ENCODE peak calls at places on chromosome 13, in five cellular contexts. P is sigmoid colon, R is HCT116, L is uterus, K is IMR-90. I is an unnamed sample. For H3K9me3, the result is how much of the 10 kb centered on the place peaks cover.

GRCh38 chr13:48979892-48980291 is 4.2 kb downstream of the FNDC3A start:
- DNase-seq in P (no peak), R (no peak), L (no peak), K (no peak), I (no peak)

GRCh38 chr13:20353973-20354372 is 121.9 kb upstream of the GJB6 start:
- DNase-seq in P (no peak), R (no peak), L (no peak), K (peak), I (no peak)

GRCh38 chr13:86909318-86909717 is 761.9 kb upstream of the SLITRK5 start:
- DNase-seq in P (no peak), R (no peak), L (no peak), K (no peak), I (no peak)

GRCh38 chr13:79799049-79799448 is 318.1 kb downstream of the NDFIP2 start:
- DNase-seq in P (no peak), R (no peak), L (no peak), K (no peak), I (no peak)

GRCh38 chr13:59211636-59212035 is 952.1 kb downstream of the DIAPH3 start:
- DNase-seq in P (no peak), R (no peak), L (no peak), K (no peak), I (no peak)

GRCh38 chr13:81017525-81018152 is 676.7 kb upstream of the SPRY2 start:
- DNase-seq in P (no peak), R (peak), L (no peak), K (peak), I (no peak)

GRCh38 chr13:66693656-66694055 is 536.5 kb downstream of the PCDH9 start:
- DNase-seq in P (no peak), R (no peak), L (no peak), K (no peak), I (no peak)

GRCh38 chr13:81275666-81276258 is 934.8 kb upstream of the SPRY2 start:
- DNase-seq in P (no peak), R (no peak), L (no peak), K (no peak), I (no peak)

GRCh38 chr13:95349267-95349666 is 48.0 kb upstream of the ABCC4 start:
- DNase-seq in P (no peak), R (no peak), L (no peak), K (peak), I (no peak)

GRCh38 chr13:31982540-31982939 is 49.0 kb upstream of the FRY start:
- DNase-seq in P (peak), R (peak), L (no peak), K (peak), I (no peak)

GRCh38 chr13:101202590-101202989 is 213.7 kb downstream of the NALCN start:
- DNase-seq in P (no peak), R (no peak), L (no peak), K (no peak), I (no peak)

GRCh38 chr13:101144808-101145419 is 271.4 kb downstream of the NALCN start:
- DNase-seq in P (no peak), R (peak), L (no peak), K (peak), I (no peak)

GRCh38 chr13:40113644-40114304 is 458.3 kb downstream of the COG6 start:
- DNase-seq in P (no peak), R (no peak), L (peak), K (no peak), I (no peak)

GRCh38 chr13:79349011-79349410 is 57.0 kb downstream of the RBM26 start:
- DNase-seq in P (no peak), R (no peak), L (no peak), K (peak), I (no peak)

GRCh38 chr13:110641055-110642015 is 26.0 kb downstream of the NAXD start:
- DNase-seq in P (peak), R (no peak), L (no peak), K (peak), I (no peak)

GRCh38 chr13:29597701-29598100 is 2.2 kb upstream of the SLC7A1 start:
- DNase-seq in P (no peak), R (no peak), L (no peak), K (no peak), I (no peak)

GRCh38 chr13:99859178-99860177 is 112.1 kb downstream of the ZIC5 start:
- DNase-seq in P (no peak), R (no peak), L (no peak), K (no peak), I (no peak)

GRCh38 chr13:23902975-23903905 is 5.9 kb upstream of the C1QTNF9B start:
- DNase-seq in P (no peak), R (no peak), L (no peak), K (no peak), I (no peak)

GRCh38 chr13:96652506-96652905 is 341.8 kb downstream of the OXGR1 start:
- DNase-seq in P (no peak), R (no peak), L (no peak), K (no peak), I (no peak)

GRCh38 chr13:107250626-107251025 is 682.7 kb upstream of the ARGLU1 start:
- DNase-seq in P (no peak), R (no peak), L (no peak), K (peak), I (no peak)

GRCh38 chr13:105016266-105016665 is 1519.2 kb downstream of the EFNB2 start:
- DNase-seq in P (no peak), R (no peak), L (no peak), K (no peak), I (no peak)
- H3K9me3 ChIP-seq in P (under half), R (under half), L (under half), K (under half), I (under half)

DNA sequence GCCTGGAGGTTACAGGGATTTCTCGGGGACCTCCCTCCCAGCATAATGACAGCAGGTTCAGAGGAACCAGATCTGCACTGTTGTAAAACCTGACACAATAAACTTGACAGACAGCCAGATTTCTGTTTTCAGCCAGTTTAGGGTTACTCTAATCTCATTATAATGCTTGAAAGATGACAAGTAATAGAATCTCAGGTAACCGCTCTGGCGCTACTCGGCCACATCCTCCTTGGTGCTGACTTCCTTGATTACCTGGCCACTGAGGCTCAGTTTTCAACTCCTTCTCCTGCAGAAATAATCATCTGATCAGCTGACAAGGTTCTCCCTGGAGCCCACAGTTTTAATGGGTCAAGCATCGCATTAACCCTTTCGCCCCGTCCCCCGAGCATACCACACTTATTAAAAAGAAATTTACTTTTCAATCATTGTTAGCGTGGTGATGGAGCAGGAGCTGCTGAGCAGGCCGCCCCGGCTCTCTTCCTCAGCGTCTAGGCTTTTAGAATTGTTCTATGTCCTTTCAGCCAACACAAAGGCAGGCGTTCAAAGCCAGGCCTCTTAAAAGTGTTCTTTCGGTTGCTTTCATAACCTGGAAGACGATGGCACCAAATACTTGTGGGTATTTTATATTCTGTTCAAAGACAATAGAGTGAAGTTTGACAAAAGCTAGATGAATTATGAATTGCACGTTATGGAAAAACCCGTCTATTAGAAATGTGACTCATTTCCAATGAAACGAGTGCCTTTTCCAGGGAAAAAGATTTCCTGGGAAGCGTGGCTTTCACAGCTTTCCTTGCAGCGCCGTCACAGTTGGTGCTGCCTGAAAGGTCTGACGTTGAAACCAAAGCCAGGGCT is 78.5 kb downstream of the SOX1 start:
- DNase-seq in P (no peak), R (no peak), L (no peak), K (no peak), I (no peak)
- H3K9me3 ChIP-seq in P (under half), R (under half), L (under half), K (half or more), I (under half)

GRCh38 chr13:112068531-112069062 is 1.6 kb downstream of the SOX1 start:
- DNase-seq in P (no peak), R (no peak), L (no peak), K (no peak), I (no peak)

GRCh38 chr13:112071011-112071901 is 4.3 kb downstream of the SOX1 start:
- DNase-seq in P (no peak), R (no peak), L (no peak), K (no peak), I (no peak)

GRCh38 chr13:112069063-112069726 is 2.2 kb downstream of the SOX1 start:
- DNase-seq in P (no peak), R (no peak), L (no peak), K (no peak), I (no peak)

GRCh38 chr13:112067871-112068305 is 939 bp downstream of the SOX1 start:
- DNase-seq in P (no peak), R (no peak), L (no peak), K (no peak), I (no peak)

GRCh38 chr13:112069727-112070300 is 2.9 kb downstream of the SOX1 start:
- DNase-seq in P (no peak), R (no peak), L (no peak), K (no peak), I (no peak)
- H3K9me3 ChIP-seq in P (under half), R (under half), L (under half), K (under half), I (under half)

GRCh38 chr13:69660155-69660554 is 447.5 kb upstream of the ATXN8OS start:
- DNase-seq in P (no peak), R (no peak), L (no peak), K (no peak), I (no peak)

GRCh38 chr13:69654392-69654791 is 453.2 kb upstream of the ATXN8OS start:
- DNase-seq in P (no peak), R (no peak), L (no peak), K (no peak), I (no peak)

GRCh38 chr13:69657676-69658075 is 449.9 kb upstream of the ATXN8OS start:
- DNase-seq in P (no peak), R (no peak), L (no peak), K (no peak), I (no peak)
- H3K9me3 ChIP-seq in P (under half), R (under half), L (under half), K (under half), I (under half)

DNA sequence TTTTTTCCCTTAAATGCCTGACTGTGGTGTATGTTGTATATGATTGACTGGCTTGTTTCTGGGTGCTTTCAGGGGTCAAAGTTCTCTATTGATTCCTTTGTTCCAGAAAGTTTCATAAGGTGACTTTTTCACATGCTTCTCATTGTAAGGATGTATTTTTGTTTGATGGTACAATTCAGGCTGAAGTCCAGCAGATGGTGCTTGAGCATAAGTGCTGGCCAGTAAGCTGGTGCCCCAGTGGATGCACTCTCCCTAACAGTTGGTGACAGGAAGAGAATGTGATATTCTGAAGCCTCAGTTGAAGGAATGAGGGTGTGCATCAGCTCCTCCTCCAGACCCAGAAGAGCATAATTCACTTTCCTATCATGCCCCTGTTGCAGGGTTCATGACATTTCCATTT is 1941.6 kb upstream of the PRR20A start:
- DNase-seq in P (no peak), R (no peak), L (no peak), K (no peak), I (no peak)
- H3K9me3 ChIP-seq in P (under half), R (under half), L (under half), K (under half), I (under half)

DNA sequence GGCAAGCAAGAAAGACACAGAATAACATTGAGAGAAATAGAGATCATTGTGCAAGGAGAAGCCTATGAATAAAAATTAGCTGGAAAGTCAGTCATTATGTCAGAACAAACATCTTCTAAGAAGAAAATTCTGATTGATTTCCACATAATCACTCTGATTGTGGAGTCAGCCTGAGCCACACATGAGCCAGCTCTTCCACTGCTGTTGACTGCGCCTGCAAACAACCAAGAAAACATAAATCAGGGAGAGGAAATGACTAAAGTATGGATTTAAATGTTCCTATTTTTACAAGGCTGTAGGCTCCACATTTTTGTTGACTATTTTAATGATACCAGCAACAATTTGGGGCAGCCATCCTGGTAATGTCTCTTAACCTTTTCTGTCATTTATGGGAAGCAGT is 962.3 kb downstream of the EFNB2 start:
- DNase-seq in P (no peak), R (no peak), L (no peak), K (no peak), I (no peak)
- H3K9me3 ChIP-seq in P (under half), R (under half), L (under half), K (under half), I (under half)

GRCh38 chr13:18948012-18948663 is 233.5 kb downstream of the TUBA3C start:
- DNase-seq in P (no peak), R (no peak), L (no peak), K (no peak), I (no peak)

GRCh38 chr13:18948664-18949488 is 232.7 kb downstream of the TUBA3C start:
- DNase-seq in P (no peak), R (no peak), L (no peak), K (no peak), I (no peak)

GRCh38 chr13:18946738-18947137 is 234.9 kb downstream of the TUBA3C start:
- DNase-seq in P (no peak), R (no peak), L (no peak), K (no peak), I (no peak)

GRCh38 chr13:18949489-18949761 is 232.2 kb downstream of the TUBA3C start:
- DNase-seq in P (no peak), R (no peak), L (no peak), K (no peak), I (no peak)

DNA sequence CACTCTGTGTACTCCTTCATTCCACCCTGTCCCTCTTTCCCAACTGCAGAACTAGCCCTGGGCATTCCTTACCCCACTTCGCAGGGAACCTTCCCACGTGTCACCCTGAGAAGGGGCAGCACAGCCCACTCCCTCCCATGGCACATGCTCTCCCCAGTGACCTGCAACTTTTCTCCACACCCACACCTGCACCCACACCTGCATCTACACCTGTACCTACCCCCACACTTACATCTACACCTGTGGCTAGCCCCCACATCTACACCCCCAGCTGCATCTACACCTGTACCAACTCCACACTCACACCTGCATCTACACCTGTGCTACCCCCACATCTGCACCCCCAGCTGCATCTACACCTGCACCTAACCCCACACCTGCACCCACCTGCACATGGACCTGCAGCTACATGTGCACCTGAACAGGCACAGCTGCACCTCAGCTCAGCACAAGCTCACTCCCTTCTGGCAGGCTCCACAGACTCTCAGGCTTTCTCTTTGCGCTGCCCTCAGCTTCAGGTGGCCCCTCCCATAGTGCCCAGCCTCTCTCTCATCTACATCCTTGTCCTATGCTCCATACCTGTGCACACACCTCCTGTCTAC is 234.1 kb downstream of the TUBA3C start:
- DNase-seq in P (no peak), R (no peak), L (no peak), K (no peak), I (no peak)
- H3K9me3 ChIP-seq in P (under half), R (under half), L (under half), K (under half), I (under half)

DNA sequence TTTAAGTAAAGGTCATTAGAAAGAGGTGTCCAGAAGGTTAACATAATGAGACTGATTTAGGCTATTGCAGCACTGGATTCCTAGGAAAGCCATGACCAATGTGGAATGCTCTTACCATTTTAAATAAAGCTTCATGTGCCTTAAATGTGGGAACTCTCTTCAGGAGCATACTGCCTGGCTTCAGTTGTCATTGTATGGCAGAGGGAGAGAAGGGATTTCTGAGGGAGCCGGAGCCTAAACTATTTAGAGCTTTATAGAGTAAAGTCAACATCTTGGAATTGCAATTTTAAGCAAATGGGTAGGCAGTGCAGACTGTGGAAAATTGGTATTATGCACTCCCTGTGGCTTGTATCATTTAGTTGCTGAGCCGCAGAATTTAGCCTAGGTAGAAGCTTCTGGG is 2041.4 kb downstream of the PCDH9 start:
- DNase-seq in P (no peak), R (no peak), L (no peak), K (no peak), I (no peak)
- H3K9me3 ChIP-seq in P (under half), R (under half), L (under half), K (under half), I (under half)

DNA sequence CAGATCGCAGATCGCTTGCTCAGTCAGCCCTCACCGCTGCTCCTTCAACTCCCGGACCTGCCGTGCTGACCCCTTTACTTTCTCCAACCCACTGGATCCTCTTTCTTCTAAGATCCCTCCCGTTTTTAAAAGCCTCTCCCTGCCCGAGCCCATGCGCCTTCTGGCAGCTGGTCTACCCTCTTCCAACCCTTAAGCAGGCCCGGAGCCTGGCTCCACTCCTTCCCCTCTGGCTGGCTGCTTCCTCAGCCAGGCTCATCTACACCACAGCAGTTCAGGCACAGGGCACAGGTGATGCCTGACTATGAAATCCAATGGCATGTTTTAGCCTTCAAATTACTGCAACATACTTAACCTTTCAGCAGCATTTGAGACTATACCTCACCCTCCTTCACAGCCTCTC is 63.8 kb upstream of the PABPC3 start:
- DNase-seq in P (no peak), R (no peak), L (no peak), K (no peak), I (no peak)
- H3K9me3 ChIP-seq in P (under half), R (under half), L (under half), K (under half), I (under half)

I was measured in T-helper 17 cell.